ENCODE peak calls at places on chromosomes 5 and 9, in nine cellular contexts. W, Y, V, U, Z, E, K, G and J are unnamed samples.

GRCh38 chr5:65883461-65883860 is 42.9 kb upstream of the ERBIN start:
- DNase-seq in W (no peak), G (no peak), K (no peak), Y (no peak), E (no peak), Z (no peak), U (no peak), V (no peak), J (no peak)

GRCh38 chr9:69107801-69108200 is 66.3 kb upstream of the TJP2 start:
- DNase-seq in G (no peak), W (no peak), Z (no peak), Y (no peak), E (no peak), V (no peak), U (no peak), K (no peak), J (no peak)

GRCh38 chr5:177256296-177256695 is 47.2 kb downstream of the RAB24 start:
- DNase-seq in Y (no peak), U (peak; percentile 8), Z (no peak), K (no peak), V (no peak), G (no peak), W (no peak), E (no peak), J (no peak)

GRCh38 chr9:91029621-91030361 is 228.2 kb downstream of the SYK start:
- DNase-seq in K (no peak), E (no peak), Z (peak; percentile 38), W (no peak), G (no peak), V (no peak), U (no peak), Y (no peak), J (no peak)

GRCh38 chr5:149062371-149063016 is 368 bp downstream of the SH3TC2 start:
- DNase-seq in K (no peak), E (no peak), G (no peak), Z (peak; percentile 95), W (no peak), U (no peak), Y (no peak), V (peak; percentile 34), J (peak; percentile 79)

GRCh38 chr9:35660966-35661413 is 2.9 kb downstream of the CCDC107 start:
- DNase-seq in G (no peak), Y (no peak), W (peak; percentile 22), Z (peak; percentile 75), K (no peak), U (peak; percentile 9), V (no peak), E (peak; percentile 24), J (peak; percentile 51)

GRCh38 chr9:132752877-132753592 is 82.8 kb downstream of the GTF3C4 start:
- DNase-seq in Y (no peak), E (no peak), W (no peak), K (no peak), G (no peak), V (no peak), U (no peak), Z (no peak), J (no peak)

GRCh38 chr9:135644631-135645218 is 5.4 kb upstream of the GLT6D1 start:
- DNase-seq in E (peak; percentile 24), G (peak; percentile 7), Z (no peak), W (no peak), Y (no peak), K (no peak), U (no peak), V (no peak), J (no peak)

GRCh38 chr9:129362287-129363098 is 184.4 kb upstream of the IER5L start:
- DNase-seq in U (no peak), K (no peak), E (no peak), Z (no peak), W (no peak), V (no peak), Y (no peak), G (no peak), J (no peak)

GRCh38 chr9:83125671-83126070 is 62.7 kb upstream of the RASEF start:
- DNase-seq in V (no peak), G (no peak), E (no peak), Z (no peak), W (no peak), K (no peak), Y (no peak), U (no peak), J (no peak)

GRCh38 chr5:130652178-130652577 is 512.9 kb downstream of the HINT1 start:
- DNase-seq in Z (peak; percentile 47), E (no peak), K (no peak), Y (no peak), V (peak; percentile 14), W (no peak), U (no peak), G (no peak), J (peak; percentile 5)

GRCh38 chr5:81817980-81818379 is 67.1 kb upstream of the SSBP2 start:
- DNase-seq in K (peak; percentile 3), W (no peak), Y (peak; percentile 3), U (no peak), V (no peak), Z (no peak), G (no peak), E (no peak), J (no peak)

GRCh38 chr5:55108651-55109050 is 6.2 kb downstream of the GZMA start:
- DNase-seq in G (no peak), K (no peak), V (no peak), W (no peak), U (no peak), Z (no peak), Y (no peak), E (no peak), J (no peak)

GRCh38 chr9:31137850-31138160 is 1246.6 kb upstream of the ACO1 start:
- DNase-seq in V (no peak), Z (no peak), U (no peak), K (no peak), Y (no peak), G (no peak), E (no peak), W (no peak), J (no peak)

GRCh38 chr5:159123189-159123588 is 23.5 kb upstream of the EBF1 start:
- DNase-seq in Z (no peak), K (no peak), U (no peak), V (no peak), W (no peak), G (no peak), E (no peak), Y (no peak), J (no peak)

GRCh38 chr5:369151-369939 is 47.8 kb downstream of the AHRR start:
- DNase-seq in W (no peak), E (no peak), Z (peak; percentile 70), U (no peak), G (no peak), V (no peak), K (no peak), Y (no peak), J (no peak)

GRCh38 chr9:37667706-37668672 is 17.2 kb downstream of the FRMPD1 start:
- DNase-seq in E (peak; percentile 40), K (no peak), Y (no peak), W (no peak), V (peak; percentile 24), Z (no peak), G (no peak), U (no peak), J (no peak)

GRCh38 chr5:5492087-5492933 is 69.8 kb downstream of the ICE1 start:
- DNase-seq in E (peak; percentile 81), Y (peak; percentile 37), V (peak; percentile 44), Z (peak; percentile 74), W (peak; percentile 44), K (no peak), G (peak; percentile 76), U (peak; percentile 19), J (peak; percentile 73)

GRCh38 chr5:127926974-127927373 is 156.6 kb upstream of the SLC12A2 start:
- DNase-seq in Z (no peak), E (no peak), Y (no peak), G (no peak), V (no peak), W (no peak), K (no peak), U (no peak), J (no peak)

GRCh38 chr5:103041071-103041676 is 78.8 kb downstream of the GIN1 start:
- DNase-seq in W (no peak), U (peak; percentile 54), G (peak; percentile 56), Y (no peak), Z (peak; percentile 63), V (peak; percentile 5), K (no peak), E (peak; percentile 76), J (peak; percentile 34)

GRCh38 chr5:78771260-78772240 is 123.0 kb upstream of the LHFPL2 start:
- DNase-seq in K (no peak), W (no peak), G (no peak), Z (no peak), Y (no peak), U (no peak), E (no peak), V (no peak), J (no peak)

GRCh38 chr5:109981979-109982378 is 292.3 kb downstream of the MAN2A1 start:
- DNase-seq in U (no peak), E (no peak), G (no peak), K (no peak), Z (no peak), Y (no peak), W (no peak), V (no peak), J (no peak)

GRCh38 chr9:71937898-71938297 is 26.5 kb downstream of the C9orf85 start:
- DNase-seq in Y (no peak), W (no peak), G (no peak), Z (no peak), E (no peak), K (no peak), U (no peak), V (no peak), J (peak; percentile 5)

GRCh38 chr5:80216753-80217596 is 38.9 kb downstream of the SERINC5 start:
- DNase-seq in Y (no peak), U (no peak), K (no peak), Z (no peak), G (peak; percentile 23), V (no peak), W (no peak), E (peak; percentile 67), J (peak; percentile 41)

GRCh38 chr5:77292026-77292757 is 81.7 kb downstream of the PDE8B start:
- DNase-seq in Y (no peak), E (no peak), G (no peak), W (no peak), V (no peak), U (no peak), Z (peak; percentile 75), K (no peak), J (peak; percentile 79)

GRCh38 chr9:17018001-17018491 is 116.8 kb upstream of the CNTLN start:
- DNase-seq in E (no peak), K (no peak), G (no peak), W (no peak), V (no peak), U (no peak), Y (no peak), Z (peak; percentile 94), J (peak; percentile 70)

GRCh38 chr5:105817906-105818305 is 1852.8 kb downstream of the EFNA5 start:
- DNase-seq in W (no peak), V (no peak), Y (no peak), U (no peak), Z (no peak), K (no peak), G (no peak), E (no peak), J (no peak)

GRCh38 chr5:71923755-71924154 is 183.5 kb upstream of the MAP1B start:
- DNase-seq in W (no peak), G (no peak), U (no peak), K (no peak), E (no peak), Y (no peak), Z (no peak), V (no peak), J (no peak)

GRCh38 chr9:89278997-89279739 is 31.8 kb upstream of the CKS2 start:
- DNase-seq in K (no peak), V (peak; percentile 41), W (no peak), G (peak; percentile 36), U (peak; percentile 43), Z (peak; percentile 81), E (peak; percentile 69), Y (no peak), J (peak; percentile 72)

GRCh38 chr5:59276886-59277514 is 616.5 kb downstream of the PDE4D start:
- DNase-seq in G (no peak), W (no peak), U (no peak), V (no peak), K (no peak), Z (no peak), E (peak; percentile 43), Y (no peak), J (no peak)

GRCh38 chr9:95368377-95369160 is 51.1 kb upstream of the FANCC start:
- DNase-seq in Y (no peak), U (no peak), G (no peak), E (no peak), V (no peak), W (no peak), Z (no peak), K (no peak), J (no peak)